ENCODE peak calls at places on chromosomes 11 and 22, in ten cellular contexts. J, I, C, U, F, G, A, Y, O and V are unnamed samples.

GRCh38 chr11:127996825-127997224 is 590.5 kb downstream of the ETS1 start:
- DNase-seq in J (peak), I (no peak), C (no peak), U (no peak), F (no peak), G (no peak), A (no peak), Y (no peak), O (no peak), V (no peak)

GRCh38 chr11:111795333-111795985 is 29.3 kb upstream of the PPP2R1B start:
- DNase-seq in J (no peak), I (peak), C (no peak), U (no peak), F (no peak), G (no peak), A (no peak), Y (no peak), O (no peak), V (no peak)

GRCh38 chr11:130001491-130002351 is 914 bp downstream of the PRDM10 start:
- DNase-seq in J (peak), I (no peak), C (peak), U (no peak), F (peak), G (peak), A (peak), Y (peak), O (peak), V (peak)

GRCh38 chr22:46031965-46032851 is 55.2 kb upstream of the WNT7B start:
- DNase-seq in J (no peak), I (no peak), C (no peak), U (no peak), F (no peak), G (no peak), A (no peak), Y (no peak), O (no peak), V (peak)

GRCh38 chr11:17563248-17563647 is 16.2 kb downstream of the OTOG start:
- DNase-seq in J (no peak), I (no peak), C (no peak), U (peak), F (no peak), G (peak), A (no peak), Y (peak), O (no peak), V (no peak)

GRCh38 chr11:122434786-122435185 is 220.7 kb upstream of the UBASH3B start:
- DNase-seq in J (no peak), I (no peak), C (no peak), U (no peak), F (no peak), G (no peak), A (no peak), Y (no peak), O (no peak), V (no peak)

GRCh38 chr22:48335442-48336139 is 1492.1 kb downstream of the BRD1 start:
- DNase-seq in J (peak), I (no peak), C (no peak), U (no peak), F (no peak), G (no peak), A (no peak), Y (no peak), O (no peak), V (no peak)

GRCh38 chr11:27646051-27646818 is 54.0 kb downstream of the BDNF start:
- DNase-seq in J (no peak), I (no peak), C (no peak), U (no peak), F (no peak), G (no peak), A (no peak), Y (no peak), O (no peak), V (no peak)

GRCh38 chr22:23376256-23376655 is 195.9 kb downstream of the BCR start:
- DNase-seq in J (no peak), I (no peak), C (no peak), U (peak), F (no peak), G (peak), A (peak), Y (peak), O (no peak), V (no peak)

GRCh38 chr11:94604496-94604895 is 37.3 kb downstream of the PIWIL4 start:
- DNase-seq in J (peak), I (no peak), C (no peak), U (peak), F (no peak), G (no peak), A (no peak), Y (no peak), O (no peak), V (no peak)

GRCh38 chr11:67613960-67614715 is 7.4 kb downstream of the NDUFV1 start:
- DNase-seq in J (peak), I (no peak), C (peak), U (no peak), F (peak), G (peak), A (peak), Y (peak), O (no peak), V (peak)